ENCODE peak calls at places on chromosomes 7 and 10, in nine cellular contexts. One of them, this sample, is unnamed.

GRCh38 chr10:11689945-11690736 is 52.0 kb upstream of the ECHDC3 start:
- DNase-seq in hypothalamus: no peak
- DNase-seq in breast epithelium: no peak
- DNase-seq in Caco-2: peak
- DNase-seq in stimulated activated CD4-positive, alpha-beta T cell treated with anti-CD3 and anti-CD28 coated beads, Interleukin-1b, Interleukin-23, amount 100 ng/mL, for 4 hours: no peak
- DNase-seq in right lobe of liver: no peak
- DNase-seq in EL: no peak
- DNase-seq in neural crest cell: no peak
- DNase-seq in fibroblast of the conjunctiva: no peak
- DNase-seq in this sample: no peak

GRCh38 chr7:17402628-17403278 is 104.3 kb downstream of the AHR start:
- DNase-seq in hypothalamus: no peak
- DNase-seq in Caco-2: no peak
- DNase-seq in breast epithelium: no peak
- DNase-seq in fibroblast of the conjunctiva: no peak
- DNase-seq in neural crest cell: no peak
- DNase-seq in stimulated activated CD4-positive, alpha-beta T cell treated with anti-CD3 and anti-CD28 coated beads, Interleukin-1b, Interleukin-23, amount 100 ng/mL, for 4 hours: no peak
- DNase-seq in EL: no peak
- DNase-seq in right lobe of liver: peak
- DNase-seq in this sample: no peak

GRCh38 chr10:130808243-130808642 is 503.3 kb downstream of the TCERG1L start:
- DNase-seq in Caco-2: no peak
- DNase-seq in neural crest cell: no peak
- DNase-seq in breast epithelium: no peak
- DNase-seq in right lobe of liver: no peak
- DNase-seq in EL: no peak
- DNase-seq in fibroblast of the conjunctiva: no peak
- DNase-seq in stimulated activated CD4-positive, alpha-beta T cell treated with anti-CD3 and anti-CD28 coated beads, Interleukin-1b, Interleukin-23, amount 100 ng/mL, for 4 hours: no peak
- DNase-seq in hypothalamus: no peak
- DNase-seq in this sample: no peak

GRCh38 chr10:33193867-33194521 is 140.5 kb downstream of the NRP1 start:
- DNase-seq in Caco-2: no peak
- DNase-seq in right lobe of liver: no peak
- DNase-seq in breast epithelium: no peak
- DNase-seq in hypothalamus: no peak
- DNase-seq in fibroblast of the conjunctiva: peak
- DNase-seq in stimulated activated CD4-positive, alpha-beta T cell treated with anti-CD3 and anti-CD28 coated beads, Interleukin-1b, Interleukin-23, amount 100 ng/mL, for 4 hours: no peak
- DNase-seq in neural crest cell: no peak
- DNase-seq in EL: peak
- DNase-seq in this sample: no peak

GRCh38 chr7:112069879-112070321 is 136.3 kb downstream of the DOCK4 start:
- DNase-seq in neural crest cell: no peak
- DNase-seq in EL: peak
- DNase-seq in right lobe of liver: no peak
- DNase-seq in breast epithelium: no peak
- DNase-seq in hypothalamus: no peak
- DNase-seq in stimulated activated CD4-positive, alpha-beta T cell treated with anti-CD3 and anti-CD28 coated beads, Interleukin-1b, Interleukin-23, amount 100 ng/mL, for 4 hours: no peak
- DNase-seq in Caco-2: no peak
- DNase-seq in fibroblast of the conjunctiva: no peak
- DNase-seq in this sample: no peak

GRCh38 chr7:112938895-112939588 is 147.6 kb downstream of the GPR85 start:
- DNase-seq in fibroblast of the conjunctiva: no peak
- DNase-seq in stimulated activated CD4-positive, alpha-beta T cell treated with anti-CD3 and anti-CD28 coated beads, Interleukin-1b, Interleukin-23, amount 100 ng/mL, for 4 hours: no peak
- DNase-seq in right lobe of liver: peak
- DNase-seq in breast epithelium: peak
- DNase-seq in Caco-2: peak
- DNase-seq in hypothalamus: peak
- DNase-seq in EL: peak
- DNase-seq in neural crest cell: peak
- DNase-seq in this sample: peak

GRCh38 chr7:104978460-104978859 is 35.5 kb upstream of the KMT2E start:
- DNase-seq in Caco-2: no peak
- DNase-seq in hypothalamus: no peak
- DNase-seq in fibroblast of the conjunctiva: no peak
- DNase-seq in stimulated activated CD4-positive, alpha-beta T cell treated with anti-CD3 and anti-CD28 coated beads, Interleukin-1b, Interleukin-23, amount 100 ng/mL, for 4 hours: no peak
- DNase-seq in right lobe of liver: no peak
- DNase-seq in breast epithelium: no peak
- DNase-seq in neural crest cell: no peak
- DNase-seq in EL: no peak
- DNase-seq in this sample: no peak

GRCh38 chr10:72375173-72375572 is 20.5 kb upstream of the DNAJB12 start:
- DNase-seq in hypothalamus: no peak
- DNase-seq in neural crest cell: no peak
- DNase-seq in Caco-2: no peak
- DNase-seq in right lobe of liver: no peak
- DNase-seq in fibroblast of the conjunctiva: no peak
- DNase-seq in EL: no peak
- DNase-seq in breast epithelium: no peak
- DNase-seq in stimulated activated CD4-positive, alpha-beta T cell treated with anti-CD3 and anti-CD28 coated beads, Interleukin-1b, Interleukin-23, amount 100 ng/mL, for 4 hours: no peak
- DNase-seq in this sample: no peak

GRCh38 chr10:132465889-132466519 is 69.0 kb downstream of the PWWP2B start:
- DNase-seq in breast epithelium: no peak
- DNase-seq in hypothalamus: no peak
- DNase-seq in right lobe of liver: peak
- DNase-seq in neural crest cell: no peak
- DNase-seq in fibroblast of the conjunctiva: no peak
- DNase-seq in EL: no peak
- DNase-seq in stimulated activated CD4-positive, alpha-beta T cell treated with anti-CD3 and anti-CD28 coated beads, Interleukin-1b, Interleukin-23, amount 100 ng/mL, for 4 hours: no peak
- DNase-seq in Caco-2: no peak
- DNase-seq in this sample: peak

GRCh38 chr10:11602357-11602756 is 9.1 kb downstream of the USP6NL start:
- DNase-seq in hypothalamus: no peak
- DNase-seq in fibroblast of the conjunctiva: no peak
- DNase-seq in neural crest cell: no peak
- DNase-seq in stimulated activated CD4-positive, alpha-beta T cell treated with anti-CD3 and anti-CD28 coated beads, Interleukin-1b, Interleukin-23, amount 100 ng/mL, for 4 hours: no peak
- DNase-seq in Caco-2: no peak
- DNase-seq in right lobe of liver: no peak
- DNase-seq in EL: no peak
- DNase-seq in breast epithelium: no peak
- DNase-seq in this sample: no peak

GRCh38 chr7:131222171-131222570 is 105.5 kb upstream of the MKLN1 start:
- DNase-seq in hypothalamus: no peak
- DNase-seq in neural crest cell: no peak
- DNase-seq in Caco-2: no peak
- DNase-seq in right lobe of liver: no peak
- DNase-seq in EL: no peak
- DNase-seq in fibroblast of the conjunctiva: no peak
- DNase-seq in stimulated activated CD4-positive, alpha-beta T cell treated with anti-CD3 and anti-CD28 coated beads, Interleukin-1b, Interleukin-23, amount 100 ng/mL, for 4 hours: no peak
- DNase-seq in breast epithelium: no peak
- DNase-seq in this sample: no peak

GRCh38 chr7:32347244-32347828 is 142.8 kb downstream of the LSM5 start:
- DNase-seq in breast epithelium: no peak
- DNase-seq in stimulated activated CD4-positive, alpha-beta T cell treated with anti-CD3 and anti-CD28 coated beads, Interleukin-1b, Interleukin-23, amount 100 ng/mL, for 4 hours: no peak
- DNase-seq in hypothalamus: no peak
- DNase-seq in EL: peak
- DNase-seq in fibroblast of the conjunctiva: no peak
- DNase-seq in right lobe of liver: no peak
- DNase-seq in neural crest cell: peak
- DNase-seq in Caco-2: no peak
- DNase-seq in this sample: peak

GRCh38 chr7:80154656-80155325 is 20.2 kb downstream of the GNAI1 start:
- DNase-seq in stimulated activated CD4-positive, alpha-beta T cell treated with anti-CD3 and anti-CD28 coated beads, Interleukin-1b, Interleukin-23, amount 100 ng/mL, for 4 hours: no peak
- DNase-seq in neural crest cell: no peak
- DNase-seq in fibroblast of the conjunctiva: no peak
- DNase-seq in right lobe of liver: no peak
- DNase-seq in EL: peak
- DNase-seq in hypothalamus: no peak
- DNase-seq in Caco-2: no peak
- DNase-seq in breast epithelium: no peak
- DNase-seq in this sample: no peak

GRCh38 chr10:132120200-132120599 is 54.5 kb downstream of the JAKMIP3 start:
- DNase-seq in EL: no peak
- DNase-seq in fibroblast of the conjunctiva: no peak
- DNase-seq in stimulated activated CD4-positive, alpha-beta T cell treated with anti-CD3 and anti-CD28 coated beads, Interleukin-1b, Interleukin-23, amount 100 ng/mL, for 4 hours: no peak
- DNase-seq in right lobe of liver: no peak
- DNase-seq in breast epithelium: no peak
- DNase-seq in hypothalamus: no peak
- DNase-seq in neural crest cell: no peak
- DNase-seq in Caco-2: no peak
- DNase-seq in this sample: no peak

GRCh38 chr7:101838837-101839483 is 21.5 kb downstream of the CUX1 start:
- DNase-seq in EL: no peak
- DNase-seq in stimulated activated CD4-positive, alpha-beta T cell treated with anti-CD3 and anti-CD28 coated beads, Interleukin-1b, Interleukin-23, amount 100 ng/mL, for 4 hours: no peak
- DNase-seq in Caco-2: no peak
- DNase-seq in breast epithelium: no peak
- DNase-seq in right lobe of liver: peak
- DNase-seq in neural crest cell: no peak
- DNase-seq in hypothalamus: no peak
- DNase-seq in fibroblast of the conjunctiva: no peak
- DNase-seq in this sample: no peak

GRCh38 chr7:139060838-139061237 is 25.0 kb upstream of the ZC3HAV1L start:
- DNase-seq in EL: no peak
- DNase-seq in fibroblast of the conjunctiva: no peak
- DNase-seq in hypothalamus: no peak
- DNase-seq in Caco-2: no peak
- DNase-seq in stimulated activated CD4-positive, alpha-beta T cell treated with anti-CD3 and anti-CD28 coated beads, Interleukin-1b, Interleukin-23, amount 100 ng/mL, for 4 hours: no peak
- DNase-seq in breast epithelium: no peak
- DNase-seq in neural crest cell: no peak
- DNase-seq in right lobe of liver: no peak
- DNase-seq in this sample: no peak

GRCh38 chr7:148368562-148368961 is 222.0 kb upstream of the C7orf33 start:
- DNase-seq in EL: no peak
- DNase-seq in stimulated activated CD4-positive, alpha-beta T cell treated with anti-CD3 and anti-CD28 coated beads, Interleukin-1b, Interleukin-23, amount 100 ng/mL, for 4 hours: no peak
- DNase-seq in neural crest cell: no peak
- DNase-seq in fibroblast of the conjunctiva: no peak
- DNase-seq in breast epithelium: no peak
- DNase-seq in Caco-2: no peak
- DNase-seq in right lobe of liver: no peak
- DNase-seq in hypothalamus: no peak
- DNase-seq in this sample: no peak

GRCh38 chr7:78642751-78643150 is 810.7 kb downstream of the MAGI2 start:
- DNase-seq in fibroblast of the conjunctiva: no peak
- DNase-seq in neural crest cell: no peak
- DNase-seq in breast epithelium: no peak
- DNase-seq in stimulated activated CD4-positive, alpha-beta T cell treated with anti-CD3 and anti-CD28 coated beads, Interleukin-1b, Interleukin-23, amount 100 ng/mL, for 4 hours: no peak
- DNase-seq in Caco-2: no peak
- DNase-seq in EL: no peak
- DNase-seq in right lobe of liver: no peak
- DNase-seq in hypothalamus: no peak
- DNase-seq in this sample: no peak

GRCh38 chr7:158991824-158992621 is 135.7 kb downstream of the DYNC2I1 start:
- DNase-seq in breast epithelium: no peak
- DNase-seq in Caco-2: peak
- DNase-seq in stimulated activated CD4-positive, alpha-beta T cell treated with anti-CD3 and anti-CD28 coated beads, Interleukin-1b, Interleukin-23, amount 100 ng/mL, for 4 hours: no peak
- DNase-seq in EL: no peak
- DNase-seq in neural crest cell: no peak
- DNase-seq in right lobe of liver: no peak
- DNase-seq in hypothalamus: no peak
- DNase-seq in fibroblast of the conjunctiva: no peak
- DNase-seq in this sample: no peak

GRCh38 chr7:128954830-128955797 is 17.4 kb downstream of the IRF5 start:
- DNase-seq in right lobe of liver: no peak
- DNase-seq in stimulated activated CD4-positive, alpha-beta T cell treated with anti-CD3 and anti-CD28 coated beads, Interleukin-1b, Interleukin-23, amount 100 ng/mL, for 4 hours: no peak
- DNase-seq in neural crest cell: no peak
- DNase-seq in hypothalamus: no peak
- DNase-seq in EL: peak
- DNase-seq in Caco-2: no peak
- DNase-seq in fibroblast of the conjunctiva: peak
- DNase-seq in breast epithelium: no peak
- DNase-seq in this sample: no peak

GRCh38 chr7:121499526-121500123 is 103.5 kb upstream of the FAM3C start:
- DNase-seq in right lobe of liver: no peak
- DNase-seq in neural crest cell: no peak
- DNase-seq in fibroblast of the conjunctiva: no peak
- DNase-seq in stimulated activated CD4-positive, alpha-beta T cell treated with anti-CD3 and anti-CD28 coated beads, Interleukin-1b, Interleukin-23, amount 100 ng/mL, for 4 hours: no peak
- DNase-seq in EL: no peak
- DNase-seq in hypothalamus: no peak
- DNase-seq in breast epithelium: no peak
- DNase-seq in Caco-2: no peak
- DNase-seq in this sample: no peak

GRCh38 chr10:114332301-114332797 is 72.0 kb downstream of the AFAP1L2 start:
- DNase-seq in breast epithelium: no peak
- DNase-seq in neural crest cell: no peak
- DNase-seq in EL: no peak
- DNase-seq in fibroblast of the conjunctiva: no peak
- DNase-seq in right lobe of liver: no peak
- DNase-seq in stimulated activated CD4-positive, alpha-beta T cell treated with anti-CD3 and anti-CD28 coated beads, Interleukin-1b, Interleukin-23, amount 100 ng/mL, for 4 hours: no peak
- DNase-seq in hypothalamus: no peak
- DNase-seq in Caco-2: no peak
- DNase-seq in this sample: no peak

GRCh38 chr10:46096909-46097575 is 51.0 kb upstream of the MSMB start:
- DNase-seq in fibroblast of the conjunctiva: no peak
- DNase-seq in breast epithelium: no peak
- DNase-seq in hypothalamus: no peak
- DNase-seq in right lobe of liver: no peak
- DNase-seq in EL: peak
- DNase-seq in Caco-2: no peak
- DNase-seq in stimulated activated CD4-positive, alpha-beta T cell treated with anti-CD3 and anti-CD28 coated beads, Interleukin-1b, Interleukin-23, amount 100 ng/mL, for 4 hours: no peak
- DNase-seq in neural crest cell: no peak
- DNase-seq in this sample: no peak

GRCh38 chr7:64634406-64635062 is 31.4 kb upstream of the ZNF107 start:
- DNase-seq in hypothalamus: no peak
- DNase-seq in breast epithelium: no peak
- DNase-seq in neural crest cell: no peak
- DNase-seq in stimulated activated CD4-positive, alpha-beta T cell treated with anti-CD3 and anti-CD28 coated beads, Interleukin-1b, Interleukin-23, amount 100 ng/mL, for 4 hours: no peak
- DNase-seq in Caco-2: no peak
- DNase-seq in right lobe of liver: no peak
- DNase-seq in fibroblast of the conjunctiva: no peak
- DNase-seq in EL: no peak
- DNase-seq in this sample: no peak

GRCh38 chr10:69481280-69481679 is 30.0 kb downstream of the TSPAN15 start:
- DNase-seq in EL: no peak
- DNase-seq in stimulated activated CD4-positive, alpha-beta T cell treated with anti-CD3 and anti-CD28 coated beads, Interleukin-1b, Interleukin-23, amount 100 ng/mL, for 4 hours: no peak
- DNase-seq in hypothalamus: no peak
- DNase-seq in neural crest cell: no peak
- DNase-seq in Caco-2: no peak
- DNase-seq in breast epithelium: no peak
- DNase-seq in fibroblast of the conjunctiva: no peak
- DNase-seq in right lobe of liver: no peak
- DNase-seq in this sample: no peak

GRCh38 chr7:104643587-104644217 is 315.3 kb downstream of the LHFPL3 start:
- DNase-seq in neural crest cell: peak
- DNase-seq in breast epithelium: no peak
- DNase-seq in EL: peak
- DNase-seq in stimulated activated CD4-positive, alpha-beta T cell treated with anti-CD3 and anti-CD28 coated beads, Interleukin-1b, Interleukin-23, amount 100 ng/mL, for 4 hours: no peak
- DNase-seq in hypothalamus: no peak
- DNase-seq in fibroblast of the conjunctiva: no peak
- DNase-seq in Caco-2: no peak
- DNase-seq in right lobe of liver: no peak
- DNase-seq in this sample: peak

GRCh38 chr10:27724287-27724686 is 21.3 kb downstream of the MKX start:
- DNase-seq in right lobe of liver: no peak
- DNase-seq in Caco-2: no peak
- DNase-seq in stimulated activated CD4-positive, alpha-beta T cell treated with anti-CD3 and anti-CD28 coated beads, Interleukin-1b, Interleukin-23, amount 100 ng/mL, for 4 hours: no peak
- DNase-seq in hypothalamus: no peak
- DNase-seq in EL: peak
- DNase-seq in neural crest cell: no peak
- DNase-seq in fibroblast of the conjunctiva: no peak
- DNase-seq in breast epithelium: no peak
- DNase-seq in this sample: no peak

GRCh38 chr10:72276013-72276387 is 2.3 kb downstream of the DDIT4 start:
- DNase-seq in breast epithelium: peak
- DNase-seq in EL: peak
- DNase-seq in right lobe of liver: peak
- DNase-seq in hypothalamus: no peak
- DNase-seq in neural crest cell: no peak
- DNase-seq in fibroblast of the conjunctiva: no peak
- DNase-seq in stimulated activated CD4-positive, alpha-beta T cell treated with anti-CD3 and anti-CD28 coated beads, Interleukin-1b, Interleukin-23, amount 100 ng/mL, for 4 hours: no peak
- DNase-seq in Caco-2: no peak
- DNase-seq in this sample: no peak

GRCh38 chr7:1237704-1238255 is 5.1 kb downstream of the UNCX start:
- DNase-seq in right lobe of liver: no peak
- DNase-seq in neural crest cell: no peak
- DNase-seq in hypothalamus: no peak
- DNase-seq in stimulated activated CD4-positive, alpha-beta T cell treated with anti-CD3 and anti-CD28 coated beads, Interleukin-1b, Interleukin-23, amount 100 ng/mL, for 4 hours: no peak
- DNase-seq in fibroblast of the conjunctiva: no peak
- DNase-seq in breast epithelium: no peak
- DNase-seq in Caco-2: no peak
- DNase-seq in EL: no peak
- DNase-seq in this sample: no peak

This sample was measured in nephron progenitor cell.